ENCODE peak calls at places on chromosomes 13 and 19, in ten cellular contexts. C is CD4-positive, alpha-beta T cell; O is cardiac fibroblast; J is progenitor cell of endocrine pancreas; V is Peyer's patch; P is natural killer cell; R is nephron progenitor cell; B is osteocyte; S is GM23338; U is astrocyte of the spinal cord. Z is an unnamed sample.

GRCh38 chr13:33402975-33403374 is 117.4 kb upstream of the STARD13 start:
- DNase-seq in C (no peak), O (no peak), J (no peak), V (no peak), P (no peak), R (no peak), B (no peak), S (no peak), U (no peak), Z (no peak)

GRCh38 chr19:13012690-13013608 is 17.7 kb downstream of the NFIX start:
- DNase-seq in C (no peak), O (peak), J (no peak), V (no peak), P (peak), R (no peak), B (no peak), S (peak), U (peak), Z (no peak)

GRCh38 chr19:16324384-16325160 is at the start of gene KLF2:
- DNase-seq in C (peak), O (peak), J (peak), V (peak), P (peak), R (peak), B (peak), S (peak), U (peak), Z (peak)

GRCh38 chr19:34241513-34242337 is 12.6 kb upstream of the GARRE1 start:
- DNase-seq in C (peak), O (no peak), J (peak), V (no peak), P (no peak), R (peak), B (no peak), S (peak), U (no peak), Z (no peak)

GRCh38 chr19:5536337-5536894 is 31.3 kb downstream of the TINCR start:
- DNase-seq in C (no peak), O (peak), J (peak), V (no peak), P (no peak), R (peak), B (peak), S (peak), U (peak), Z (no peak)

GRCh38 chr19:5360003-5360820 is 19.6 kb upstream of the PTPRS start:
- DNase-seq in C (no peak), O (no peak), J (no peak), V (no peak), P (no peak), R (no peak), B (no peak), S (no peak), U (no peak), Z (no peak)

GRCh38 chr19:3129112-3129511 is 6.7 kb upstream of the GNA15 start:
- DNase-seq in C (no peak), O (peak), J (no peak), V (no peak), P (no peak), R (no peak), B (no peak), S (peak), U (peak), Z (no peak)

GRCh38 chr13:93450226-93450625 is 223.6 kb downstream of the GPC6 start:
- DNase-seq in C (no peak), O (peak), J (no peak), V (no peak), P (no peak), R (no peak), B (no peak), S (no peak), U (peak), Z (no peak)

GRCh38 chr19:9165256-9165655 is 13.5 kb upstream of the OR7D2 start:
- DNase-seq in C (no peak), O (no peak), J (no peak), V (no peak), P (no peak), R (no peak), B (no peak), S (no peak), U (no peak), Z (no peak)

GRCh38 chr19:16232127-16232526 is 34.4 kb downstream of the AP1M1 start:
- DNase-seq in C (no peak), O (no peak), J (no peak), V (no peak), P (no peak), R (no peak), B (no peak), S (no peak), U (no peak), Z (no peak)

GRCh38 chr13:49026851-49027250 is 51.1 kb downstream of the FNDC3A start:
- DNase-seq in C (no peak), O (peak), J (no peak), V (no peak), P (no peak), R (no peak), B (no peak), S (no peak), U (no peak), Z (no peak)

GRCh38 chr19:8158411-8159074 is 9.2 kb upstream of the FBN3 start:
- DNase-seq in C (no peak), O (peak), J (peak), V (peak), P (peak), R (peak), B (no peak), S (peak), U (peak), Z (no peak)

GRCh38 chr13:48222358-48223015 is 10.5 kb upstream of the ITM2B start:
- DNase-seq in C (no peak), O (peak), J (no peak), V (no peak), P (no peak), R (no peak), B (no peak), S (no peak), U (peak), Z (no peak)

GRCh38 chr13:105990256-105990958 is 545.1 kb downstream of the EFNB2 start:
- DNase-seq in C (no peak), O (no peak), J (no peak), V (no peak), P (no peak), R (no peak), B (no peak), S (no peak), U (peak), Z (peak)

GRCh38 chr19:34938886-34939285 is 12.2 kb downstream of the ZNF30 start:
- DNase-seq in C (no peak), O (no peak), J (no peak), V (no peak), P (no peak), R (no peak), B (no peak), S (no peak), U (no peak), Z (no peak)

GRCh38 chr13:75055296-75055695 is 426.7 kb downstream of the TBC1D4 start:
- DNase-seq in C (no peak), O (no peak), J (no peak), V (no peak), P (no peak), R (no peak), B (no peak), S (no peak), U (no peak), Z (no peak)

GRCh38 chr19:31174948-31175347 is 174.3 kb downstream of the TSHZ3 start:
- DNase-seq in C (no peak), O (no peak), J (no peak), V (no peak), P (no peak), R (no peak), B (peak), S (no peak), U (no peak), Z (peak)

GRCh38 chr13:48410199-48410598 is 2.7 kb downstream of the LPAR6 start:
- DNase-seq in C (no peak), O (no peak), J (no peak), V (no peak), P (no peak), R (no peak), B (no peak), S (no peak), U (no peak), Z (no peak)

GRCh38 chr19:18204394-18205179 is 745 bp upstream of the RAB3A start:
- DNase-seq in C (peak), O (no peak), J (peak), V (peak), P (peak), R (peak), B (no peak), S (peak), U (no peak), Z (no peak)

GRCh38 chr13:78679329-78679728 is 20.4 kb upstream of the OBI1 start:
- DNase-seq in C (no peak), O (peak), J (no peak), V (no peak), P (no peak), R (no peak), B (no peak), S (no peak), U (no peak), Z (no peak)

GRCh38 chr13:43805071-43805468 is 18.3 kb upstream of the ENOX1 start:
- DNase-seq in C (no peak), O (peak), J (no peak), V (no peak), P (no peak), R (no peak), B (no peak), S (peak), U (peak), Z (no peak)

GRCh38 chr19:19460761-19461265 is 54.5 kb downstream of the TSSK6 start:
- DNase-seq in C (peak), O (peak), J (no peak), V (peak), P (peak), R (peak), B (no peak), S (peak), U (no peak), Z (peak)

GRCh38 chr13:41603917-41604316 is 146.6 kb downstream of the RGCC start:
- DNase-seq in C (no peak), O (peak), J (no peak), V (no peak), P (no peak), R (no peak), B (no peak), S (no peak), U (peak), Z (no peak)

GRCh38 chr13:93794197-93794885 is 567.7 kb downstream of the GPC6 start:
- DNase-seq in C (no peak), O (no peak), J (no peak), V (no peak), P (no peak), R (no peak), B (no peak), S (no peak), U (peak), Z (no peak)

GRCh38 chr13:33213797-33214196 is 71.8 kb downstream of the STARD13 start:
- DNase-seq in C (no peak), O (peak), J (no peak), V (no peak), P (no peak), R (no peak), B (no peak), S (peak), U (no peak), Z (no peak)

GRCh38 chr13:29566864-29567263 is 28.6 kb downstream of the SLC7A1 start:
- DNase-seq in C (no peak), O (no peak), J (no peak), V (no peak), P (no peak), R (no peak), B (no peak), S (no peak), U (no peak), Z (no peak)

GRCh38 chr13:29562762-29563161 is 32.7 kb downstream of the SLC7A1 start:
- DNase-seq in C (no peak), O (no peak), J (no peak), V (no peak), P (no peak), R (no peak), B (no peak), S (no peak), U (no peak), Z (no peak)

GRCh38 chr13:29563941-29564340 is 31.5 kb downstream of the SLC7A1 start:
- DNase-seq in C (no peak), O (no peak), J (no peak), V (no peak), P (no peak), R (no peak), B (no peak), S (no peak), U (no peak), Z (no peak)

GRCh38 chr13:29566206-29566605 is 29.3 kb downstream of the SLC7A1 start:
- DNase-seq in C (no peak), O (no peak), J (no peak), V (no peak), P (no peak), R (no peak), B (no peak), S (no peak), U (no peak), Z (no peak)

GRCh38 chr13:29564828-29565227 is 30.7 kb downstream of the SLC7A1 start:
- DNase-seq in C (no peak), O (no peak), J (no peak), V (no peak), P (no peak), R (no peak), B (no peak), S (no peak), U (no peak), Z (no peak)
- TF ChIP-seq CTCF in C (no peak), O (no peak), J (no peak), V (no peak), P (no peak), R (no peak), B (peak), S (no peak), U (peak), Z (peak)

GRCh38 chr13:91922969-91923592 is 524.7 kb downstream of the GPC5 start:
- DNase-seq in C (no peak), O (no peak), J (no peak), V (no peak), P (no peak), R (no peak), B (no peak), S (peak), U (no peak), Z (no peak)
- TF ChIP-seq CTCF in C (no peak), O (no peak), J (peak), V (no peak), P (no peak), R (peak), B (peak), S (peak), U (peak), Z (no peak)

GRCh38 chr19:52273301-52273700 is 3.9 kb downstream of the ZNF766 start:
- DNase-seq in C (no peak), O (no peak), J (no peak), V (no peak), P (no peak), R (no peak), B (peak), S (no peak), U (no peak), Z (no peak)

GRCh38 chr19:52274191-52274590 is 4.8 kb downstream of the ZNF766 start:
- DNase-seq in C (no peak), O (no peak), J (no peak), V (no peak), P (no peak), R (no peak), B (no peak), S (no peak), U (no peak), Z (no peak)

GRCh38 chr19:52269338-52270261 is at the start of gene ZNF766:
- DNase-seq in C (peak), O (peak), J (peak), V (peak), P (peak), R (peak), B (peak), S (peak), U (peak), Z (peak)

DNA sequence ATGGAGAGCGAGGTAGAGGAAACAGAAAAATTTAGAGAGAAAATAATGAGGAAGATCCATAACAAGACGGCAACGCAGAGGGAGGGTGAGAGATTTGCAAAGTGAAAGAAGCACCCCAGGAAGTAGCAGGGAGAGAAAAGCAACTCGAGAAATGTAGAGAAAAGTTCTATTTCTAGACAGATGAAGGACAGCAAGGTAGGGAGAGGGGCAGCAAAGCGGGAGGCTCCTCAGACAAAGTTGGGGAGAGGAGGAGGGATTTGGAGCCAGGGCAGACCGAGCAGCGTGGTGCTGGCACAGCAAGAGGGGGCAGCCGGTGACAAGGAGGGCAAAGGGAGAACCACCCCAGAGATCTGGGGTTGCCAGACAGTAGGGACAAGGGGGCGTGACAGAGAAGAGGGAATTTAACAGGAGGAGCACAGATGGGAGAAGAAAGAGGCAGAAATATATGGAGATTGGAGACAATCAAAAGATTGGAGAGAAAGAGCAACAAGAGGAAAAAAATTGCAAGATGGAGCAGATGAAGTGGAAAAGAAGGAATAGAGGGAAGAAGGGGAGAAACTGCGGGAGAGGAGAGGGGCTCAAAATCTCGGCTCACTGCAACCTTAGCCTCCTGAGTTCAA is 989 bp downstream of the ZNF766 start:
- DNase-seq in C (no peak), O (no peak), J (no peak), V (no peak), P (peak), R (peak), B (peak), S (peak), U (no peak), Z (no peak)
- TF ChIP-seq CTCF in C (no peak), O (no peak), J (no peak), V (no peak), P (no peak), R (no peak), B (no peak), S (no peak), U (no peak), Z (no peak)

GRCh38 chr13:76690611-76691010 is 195.6 kb downstream of the KCTD12 start:
- DNase-seq in C (no peak), O (no peak), J (no peak), V (no peak), P (no peak), R (no peak), B (no peak), S (no peak), U (no peak), Z (no peak)
- TF ChIP-seq CTCF in C (no peak), O (no peak), J (no peak), V (no peak), P (no peak), R (no peak), B (no peak), S (no peak), U (no peak), Z (no peak)

DNA sequence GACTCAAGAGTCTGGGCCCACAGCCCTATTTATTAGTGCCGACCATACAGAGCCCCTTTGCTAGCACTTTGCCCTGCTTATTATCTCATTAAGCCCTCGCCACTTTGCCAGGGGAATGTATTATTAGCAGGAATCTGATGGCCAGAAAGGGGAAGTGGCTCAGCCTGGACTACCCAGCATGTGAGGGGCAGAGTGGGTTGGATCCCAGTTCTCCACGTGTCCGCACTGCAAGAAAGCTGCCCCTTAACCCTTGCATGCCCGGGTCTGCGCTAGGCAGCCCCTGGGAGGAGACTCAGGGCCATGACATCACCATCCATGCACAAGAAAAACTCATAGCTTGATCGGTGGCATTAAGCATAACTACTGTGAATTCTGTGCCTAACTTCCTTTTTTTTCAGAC is 8.9 kb downstream of the CACNG8 start:
- DNase-seq in C (no peak), O (no peak), J (no peak), V (no peak), P (no peak), R (no peak), B (no peak), S (peak), U (no peak), Z (no peak)
- TF ChIP-seq CTCF in C (no peak), O (no peak), J (no peak), V (no peak), P (no peak), R (no peak), B (no peak), S (no peak), U (no peak), Z (no peak)

GRCh38 chr13:51728972-51729371 is 75.0 kb downstream of the DHRS12 start:
- DNase-seq in C (no peak), O (peak), J (no peak), V (no peak), P (no peak), R (no peak), B (no peak), S (peak), U (peak), Z (no peak)

GRCh38 chr13:51733656-51734334 is 70.2 kb downstream of the DHRS12 start:
- DNase-seq in C (no peak), O (peak), J (no peak), V (no peak), P (no peak), R (no peak), B (no peak), S (peak), U (no peak), Z (peak)

GRCh38 chr13:51730927-51731326 is 73.0 kb downstream of the DHRS12 start:
- DNase-seq in C (no peak), O (no peak), J (no peak), V (no peak), P (no peak), R (no peak), B (no peak), S (no peak), U (no peak), Z (no peak)

GRCh38 chr13:51729853-51730553 is 74.0 kb downstream of the DHRS12 start:
- DNase-seq in C (no peak), O (peak), J (no peak), V (no peak), P (no peak), R (no peak), B (no peak), S (no peak), U (peak), Z (no peak)

DNA sequence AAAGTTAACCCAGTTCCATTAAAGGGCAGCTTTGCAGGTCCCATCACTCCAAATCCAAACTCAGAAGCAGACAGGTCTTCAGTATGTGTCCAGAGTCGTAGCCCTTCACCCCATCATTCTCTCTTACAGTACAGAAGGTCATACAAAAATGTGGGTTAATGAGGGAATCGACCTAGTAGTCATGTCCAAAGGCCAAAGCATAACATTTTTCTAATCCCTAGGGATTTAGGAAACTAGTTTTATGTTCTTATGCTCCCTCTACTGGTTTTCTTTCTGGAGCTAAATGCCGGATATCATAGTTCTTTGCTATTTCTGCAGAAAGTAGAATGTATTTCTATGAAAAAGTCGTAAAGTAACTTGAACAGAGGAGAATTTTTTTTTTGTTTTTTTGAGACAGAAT is 72.2 kb downstream of the DHRS12 start:
- DNase-seq in C (no peak), O (peak), J (no peak), V (no peak), P (no peak), R (no peak), B (no peak), S (no peak), U (peak), Z (no peak)
- TF ChIP-seq CTCF in C (no peak), O (peak), J (no peak), V (peak), P (no peak), R (no peak), B (peak), S (peak), U (peak), Z (peak)

DNA sequence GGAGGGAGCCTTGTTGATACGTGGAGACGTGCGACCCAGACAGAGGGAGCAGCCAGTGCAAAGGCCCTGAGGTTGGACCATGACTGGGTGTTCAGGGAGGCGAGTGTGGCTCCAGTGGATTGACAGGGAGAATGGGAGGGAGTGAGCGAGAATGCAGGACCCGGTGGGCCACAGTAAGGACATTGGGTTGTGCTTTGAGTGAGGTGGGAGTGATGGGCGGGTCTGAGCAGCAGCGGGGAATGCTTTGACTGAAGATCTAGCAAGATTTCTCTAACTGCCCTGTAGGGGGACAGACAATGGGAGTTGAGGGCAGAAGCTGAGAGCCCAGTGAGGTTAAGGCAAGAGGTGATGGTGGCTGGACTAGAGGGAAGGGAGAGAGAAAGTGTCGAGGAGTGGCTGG is 7.7 kb upstream of the NANOS2 start:
- DNase-seq in C (no peak), O (no peak), J (no peak), V (no peak), P (no peak), R (no peak), B (no peak), S (peak), U (no peak), Z (no peak)
- TF ChIP-seq CTCF in C (no peak), O (peak), J (peak), V (no peak), P (no peak), R (no peak), B (no peak), S (peak), U (peak), Z (no peak)

GRCh38 chr19:50453243-50453642 is 20.6 kb downstream of the MYBPC2 start:
- DNase-seq in C (no peak), O (no peak), J (no peak), V (no peak), P (no peak), R (no peak), B (no peak), S (no peak), U (no peak), Z (no peak)
- TF ChIP-seq CTCF in C (no peak), O (no peak), J (no peak), V (no peak), P (no peak), R (no peak), B (no peak), S (no peak), U (no peak), Z (no peak)

Z was measured in esophagus muscularis mucosa.